ENCODE peak calls at places on chromosome 20, in four cellular contexts. L, O, D and K are unnamed samples.

GRCh38 chr20:56259948-56260347 is 11.4 kb downstream of the MC3R start:
- DNase-seq in L (no peak), O (no peak), D (no peak), K (no peak)

GRCh38 chr20:59958626-59959025 is 403 bp downstream of the CDH26 start:
- DNase-seq in D (no peak), O (no peak), L (peak; percentile 21), K (no peak)

GRCh38 chr20:31698803-31699718 is 23.6 kb downstream of the BCL2L1 start:
- DNase-seq in L (no peak), D (no peak), O (peak; percentile 98), K (peak; percentile 97)

GRCh38 chr20:60959971-60960370 is 292.1 kb upstream of the CDH4 start:
- DNase-seq in D (no peak), O (no peak), L (no peak), K (no peak)

GRCh38 chr20:10710995-10711775 is 37.4 kb upstream of the JAG1 start:
- DNase-seq in O (no peak), D (no peak), L (no peak), K (no peak)

GRCh38 chr20:1299522-1299921 is 29.4 kb downstream of the SDCBP2 start:
- DNase-seq in O (no peak), D (no peak), L (peak; percentile 45), K (no peak)

GRCh38 chr20:24100370-24101011 is 111.9 kb upstream of the GGTLC1 start:
- DNase-seq in D (no peak), O (peak; percentile 87), L (peak; percentile 80), K (peak; percentile 34)

GRCh38 chr20:1164871-1165270 is 19.9 kb downstream of the TMEM74B start:
- DNase-seq in D (no peak), O (no peak), L (no peak), K (no peak)

GRCh38 chr20:50569864-50570836 is 60.0 kb downstream of the PTPN1 start:
- DNase-seq in D (no peak), L (peak; percentile 56), O (peak; percentile 85), K (peak; percentile 59)

GRCh38 chr20:20010639-20011500 is 6.3 kb upstream of the NAA20 start:
- DNase-seq in D (no peak), O (peak; percentile 86), L (no peak), K (peak; percentile 93)

GRCh38 chr20:18613553-18613952 is 25.7 kb downstream of the DTD1 start:
- DNase-seq in L (no peak), O (no peak), D (no peak), K (no peak)

GRCh38 chr20:44728835-44729342 is 13.7 kb downstream of the CCN5 start:
- DNase-seq in L (peak; percentile 36), O (peak; percentile 51), D (peak; percentile 61), K (peak; percentile 73)

GRCh38 chr20:36506253-36506652 is 35.1 kb upstream of the MYL9 start:
- DNase-seq in L (no peak), O (peak; percentile 53), D (peak; percentile 1), K (no peak)
- TF ChIP-seq CTCF in L (no peak), O (peak; percentile 70), D (no peak), K (peak; percentile 50)

GRCh38 chr20:3194617-3195280 is 9.7 kb downstream of the DDRGK1 start:
- DNase-seq in L (no peak), D (no peak), O (no peak), K (no peak)
- H3K4me3 ChIP-seq in L (no peak overlapping the region), D (no peak overlapping the region), O (no peak overlapping the region), K (no peak overlapping the region)

GRCh38 chr20:25223179-25223661 is 24.7 kb upstream of the PYGB start:
- DNase-seq in D (no peak), L (peak; percentile 57), O (peak; percentile 96), K (peak; percentile 94)
- TF ChIP-seq CTCF in D (no peak), L (no peak), O (peak; percentile 17), K (peak; percentile 42)

GRCh38 chr20:58515240-58516212 is at the start of gene APCDD1L:
- DNase-seq in L (peak; percentile 56), D (no peak), O (peak; percentile 36), K (peak; percentile 31)
- H3K4me3 ChIP-seq in L (peak within 1 kb of the TSS; percentile 51), D (no peak within 1 kb of the TSS), O (peak within 1 kb of the TSS; percentile 52), K (peak within 1 kb of the TSS; percentile 50)